ENCODE peak calls at places on chromosomes 6 and 20, in five cellular contexts. V is fibroblast of lung, R is body of pancreas, J is mammary epithelial cell, U is cardiac muscle cell. O is an unnamed sample.

GRCh38 chr6:90936286-90936685 is 349.4 kb upstream of the MAP3K7 start:
- DNase-seq in V (no peak), J (no peak), R (no peak), U (no peak), O (no peak)

GRCh38 chr6:169190970-169191369 is 62.7 kb downstream of the THBS2 start:
- DNase-seq in J (no peak), U (no peak), R (no peak), V (peak; percentile 46), O (no peak)

GRCh38 chr6:1388927-1389790 is at the start of gene FOXF2:
- DNase-seq in R (no peak), V (no peak), U (peak; percentile 25), J (no peak), O (peak; percentile 39)

GRCh38 chr20:57258055-57258454 is 8.4 kb downstream of the BMP7 start:
- DNase-seq in R (no peak), V (no peak), U (no peak), J (no peak), O (no peak)

GRCh38 chr6:143449731-143450452 is 603 bp downstream of the ADAT2 start:
- DNase-seq in J (no peak), R (no peak), U (peak; percentile 60), V (peak; percentile 38), O (no peak)

GRCh38 chr20:32336918-32337347 is 21.2 kb upstream of the ASXL1 start:
- DNase-seq in J (no peak), R (no peak), V (peak; percentile 30), U (peak; percentile 61), O (no peak)

GRCh38 chr6:5645275-5645674 is 361.4 kb downstream of the NRN1 start:
- DNase-seq in V (no peak), J (no peak), U (no peak), R (no peak), O (no peak)

GRCh38 chr6:958531-958930 is 265.6 kb upstream of the EXOC2 start:
- DNase-seq in V (peak; percentile 76), J (peak; percentile 6), R (no peak), U (no peak), O (peak; percentile 82)

GRCh38 chr6:156842598-156843250 is 65.5 kb downstream of the ARID1B start:
- DNase-seq in R (no peak), V (no peak), U (peak; percentile 53), J (no peak), O (no peak)

GRCh38 chr6:3226422-3227362 is 761 bp downstream of the TUBB2B start:
- DNase-seq in R (peak; percentile 38), U (no peak), V (peak; percentile 67), J (no peak), O (peak; percentile 25)

GRCh38 chr20:62104791-62105345 is 17.4 kb upstream of the LSM14B start:
- DNase-seq in R (no peak), V (no peak), J (no peak), U (peak; percentile 3), O (no peak)

DNA sequence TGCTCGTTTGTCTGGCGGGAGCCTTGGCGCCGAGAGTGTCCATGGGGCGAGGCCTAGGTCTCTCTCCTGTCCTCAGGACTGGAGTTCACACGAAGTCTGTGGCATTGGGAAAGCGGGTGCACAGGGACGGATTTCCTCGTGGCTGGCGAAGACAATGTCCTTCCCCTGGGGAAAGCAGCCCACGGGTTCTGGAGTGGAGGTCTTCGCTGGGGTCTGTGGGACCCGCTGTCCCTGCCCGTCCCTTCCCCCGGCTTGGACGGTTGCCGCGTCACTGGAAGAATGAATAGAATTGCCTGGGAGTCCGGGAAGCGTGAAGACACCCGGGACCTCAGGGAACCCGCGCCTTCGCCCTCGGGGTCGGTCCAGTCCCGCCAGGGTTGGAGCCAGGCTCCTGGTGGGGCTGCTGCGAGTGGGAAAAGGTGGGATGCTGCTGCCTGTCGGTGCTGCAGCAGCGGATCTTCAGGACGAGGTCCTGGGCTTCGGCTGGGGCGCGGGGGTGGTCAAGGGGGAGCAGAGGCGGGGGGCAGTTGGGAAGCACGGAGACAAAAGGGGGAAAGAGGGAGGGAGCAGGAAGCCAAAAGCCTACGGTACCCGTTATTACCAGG is 441.8 kb upstream of the DEFB115 start:
- DNase-seq in R (no peak), J (no peak), U (no peak), V (no peak), O (no peak)
- H3K9me3 ChIP-seq in R (no peaks in the 10 kb centered on the region), J (peaks cover 48% of the 10 kb centered on the region), U (peaks cover 7% of the 10 kb centered on the region), V (no peaks in the 10 kb centered on the region), O (no peaks in the 10 kb centered on the region)

DNA sequence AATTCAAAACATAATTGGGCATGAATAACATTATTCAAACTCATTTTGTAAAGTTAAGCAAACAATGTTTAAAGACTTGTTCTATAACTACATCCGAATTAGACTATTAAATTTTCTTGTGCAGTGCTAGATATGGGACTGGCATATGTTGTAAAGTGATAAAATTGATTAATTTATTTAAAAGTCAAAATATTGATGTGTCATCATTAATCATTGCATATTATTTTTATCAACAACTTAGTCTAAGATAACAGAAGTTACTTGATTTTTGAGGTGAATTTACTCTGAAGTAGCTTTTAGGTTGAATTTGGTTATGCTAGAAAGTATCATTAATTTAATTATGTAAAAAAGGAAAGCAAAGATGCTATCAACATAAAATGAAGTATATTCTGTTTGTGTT is 244.6 kb downstream of the CLVS2 start:
- DNase-seq in R (no peak), U (no peak), V (no peak), J (no peak), O (no peak)
- H3K27me3 ChIP-seq in R (no peaks in the 10 kb centered on the region), U (no peaks in the 10 kb centered on the region), V (no peaks in the 10 kb centered on the region), J (no peaks in the 10 kb centered on the region), O (peaks cover 2% of the 10 kb centered on the region)

GRCh38 chr6:7542878-7543394 is 1.5 kb downstream of the DSP start:
- DNase-seq in U (peak; percentile 26), V (peak; percentile 41), R (peak; percentile 87), J (peak; percentile 88), O (no peak)
- H3K9me3 ChIP-seq in U (no peaks in the 10 kb centered on the region), V (no peaks in the 10 kb centered on the region), R (no peaks in the 10 kb centered on the region), J (no peaks in the 10 kb centered on the region), O (no peaks in the 10 kb centered on the region)

DNA sequence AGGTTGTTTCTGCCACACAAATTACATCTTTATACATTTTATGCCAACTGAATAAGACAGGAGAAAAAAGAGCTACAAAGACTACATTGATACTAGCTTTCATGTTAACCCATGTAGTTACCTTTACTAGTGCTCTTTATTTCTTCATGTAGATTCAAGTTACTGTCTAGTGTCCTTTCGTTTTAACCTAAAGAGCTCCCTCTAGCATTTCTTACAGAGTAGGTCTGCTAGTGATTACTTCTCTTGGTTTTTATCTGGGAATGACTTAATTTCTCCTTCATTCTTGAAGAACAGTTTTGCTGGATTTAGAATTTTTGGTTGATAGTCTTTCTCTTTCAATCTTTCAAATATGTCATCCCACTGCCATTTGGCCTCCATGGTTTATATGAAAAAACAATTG is 21.2 kb upstream of the NOP56 start:
- DNase-seq in U (peak; percentile 13), V (no peak), J (peak; percentile 16), R (no peak), O (no peak)
- H3K27me3 ChIP-seq in U (peaks cover 31% of the 10 kb centered on the region), V (peaks cover 6% of the 10 kb centered on the region), J (no peaks in the 10 kb centered on the region), R (no peaks in the 10 kb centered on the region), O (no peaks in the 10 kb centered on the region)

DNA sequence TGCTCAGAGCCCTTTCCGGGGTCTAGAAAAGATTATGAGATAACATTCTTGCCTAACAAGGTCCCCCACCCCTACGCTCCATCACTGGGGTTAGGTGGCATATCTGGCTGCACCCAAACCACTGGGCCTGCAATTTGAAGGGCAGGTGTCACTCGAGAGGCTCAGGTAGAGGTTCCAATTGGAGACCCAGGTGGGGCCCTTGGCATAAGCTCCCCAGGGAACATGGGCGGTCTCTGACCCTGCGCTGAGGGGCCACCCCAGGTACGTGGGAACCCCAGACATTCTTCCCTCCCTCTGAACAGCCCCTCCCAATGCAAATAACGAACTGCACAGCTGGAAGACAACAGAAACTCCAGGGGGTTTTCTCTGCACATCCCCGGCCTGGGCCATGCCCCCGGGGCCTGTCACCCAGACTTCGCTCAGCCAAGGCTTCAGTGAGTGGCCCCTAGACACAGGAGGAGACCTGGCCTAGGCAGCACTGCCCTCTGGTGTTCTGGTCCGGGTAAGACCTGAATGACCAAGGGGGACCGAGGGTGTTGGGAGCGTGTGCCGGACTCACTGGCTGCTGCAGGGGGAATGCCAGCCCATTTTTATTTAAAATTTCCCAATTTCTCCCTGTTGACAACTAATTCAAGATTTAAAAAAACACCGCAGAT is 47.5 kb downstream of the DSTN start:
- DNase-seq in J (no peak), V (no peak), R (peak; percentile 76), U (peak; percentile 48), O (peak; percentile 22)
- H3K9me3 ChIP-seq in J (no peaks in the 10 kb centered on the region), V (no peaks in the 10 kb centered on the region), R (no peaks in the 10 kb centered on the region), U (no peaks in the 10 kb centered on the region), O (no peaks in the 10 kb centered on the region)

GRCh38 chr6:128249429-128249828 is 271.0 kb downstream of the PTPRK start:
- DNase-seq in V (no peak), R (no peak), U (no peak), J (no peak), O (no peak)

GRCh38 chr6:128250370-128251070 is 269.9 kb downstream of the PTPRK start:
- DNase-seq in U (no peak), J (no peak), R (no peak), V (no peak), O (no peak)

GRCh38 chr6:128244751-128245405 is 275.5 kb downstream of the PTPRK start:
- DNase-seq in R (no peak), V (peak; percentile 44), J (no peak), U (peak; percentile 17), O (no peak)

GRCh38 chr6:128242765-128243403 is 277.5 kb downstream of the PTPRK start:
- DNase-seq in U (peak; percentile 39), V (peak; percentile 72), J (no peak), R (no peak), O (no peak)

GRCh38 chr6:128246472-128246871 is 273.9 kb downstream of the PTPRK start:
- DNase-seq in J (no peak), U (no peak), V (no peak), R (no peak), O (no peak)
- H3K27me3 ChIP-seq in J (no peaks in the 10 kb centered on the region), U (no peaks in the 10 kb centered on the region), V (no peaks in the 10 kb centered on the region), R (no peaks in the 10 kb centered on the region), O (no peaks in the 10 kb centered on the region)

O was measured in MG63.